ENCODE peak calls at places on chromosomes 3 and 15, in nine cellular contexts. E is fibroblast of pulmonary artery; N is COLO829; W is activated CD4-positive, alpha-beta T cell treated with anti-CD3 and anti-CD28 coated beads, Interleukin-2, amount 50 U/mL, for 48 hours; F is left cardiac atrium; Y is AG08395; O is astrocyte of the spinal cord; Q is activated naive CD4-positive, alpha-beta T cell treated with anti-CD3 and anti-CD28 coated beads, Interleukin-2, amount 10 ng/mL, durations not matched to agents 7 days and 5 days; J is posterior vena cava. V is an unnamed sample.

GRCh38 chr3:44001072-44001471 is 240.6 kb upstream of the TOPAZ1 start:
- DNase-seq in E (no peak), N (no peak), W (no peak), F (no peak), Y (peak), O (peak), Q (no peak), J (no peak), V (peak)

GRCh38 chr3:128490650-128491070 is 2.3 kb downstream of the GATA2 start:
- DNase-seq in E (no peak), N (no peak), W (no peak), F (no peak), Y (no peak), O (no peak), Q (no peak), J (no peak), V (no peak)

GRCh38 chr3:53682807-53683206 is 163.4 kb downstream of the CHDH start:
- DNase-seq in E (no peak), N (no peak), W (no peak), F (no peak), Y (no peak), O (no peak), Q (no peak), J (no peak), V (no peak)

GRCh38 chr15:66653398-66653797 is 48.6 kb upstream of the SMAD6 start:
- DNase-seq in E (no peak), N (no peak), W (no peak), F (no peak), Y (no peak), O (no peak), Q (no peak), J (no peak), V (no peak)

GRCh38 chr3:17412950-17413530 is 329.4 kb downstream of the TBC1D5 start:
- DNase-seq in E (peak), N (peak), W (no peak), F (no peak), Y (peak), O (peak), Q (peak), J (no peak), V (peak)

GRCh38 chr15:88274534-88275460 is 18.3 kb upstream of the NTRK3 start:
- DNase-seq in E (peak), N (peak), W (peak), F (peak), Y (peak), O (peak), Q (peak), J (peak), V (peak)

GRCh38 chr15:73210630-73211029 is 158.1 kb downstream of the HCN4 start:
- DNase-seq in E (no peak), N (no peak), W (no peak), F (no peak), Y (no peak), O (no peak), Q (no peak), J (no peak), V (no peak)

GRCh38 chr3:124886168-124887051 is 755 bp downstream of the ITGB5 start:
- DNase-seq in E (peak), N (no peak), W (peak), F (peak), Y (peak), O (peak), Q (peak), J (peak), V (peak)

GRCh38 chr15:29638781-29639180 is 183.5 kb downstream of the TJP1 start:
- DNase-seq in E (no peak), N (peak), W (no peak), F (no peak), Y (no peak), O (peak), Q (no peak), J (no peak), V (no peak)

GRCh38 chr15:67023517-67024321 is 41.7 kb upstream of the SMAD3 start:
- DNase-seq in E (no peak), N (no peak), W (no peak), F (no peak), Y (no peak), O (no peak), Q (no peak), J (no peak), V (no peak)

GRCh38 chr3:159001711-159002110 is 199.9 kb downstream of the MFSD1 start:
- DNase-seq in E (no peak), N (no peak), W (no peak), F (no peak), Y (no peak), O (no peak), Q (no peak), J (no peak), V (no peak)

GRCh38 chr3:133401374-133402135 is 1.7 kb downstream of the BFSP2 start:
- DNase-seq in E (peak), N (no peak), W (no peak), F (no peak), Y (no peak), O (peak), Q (no peak), J (no peak), V (no peak)

GRCh38 chr15:31930967-31931366 is 99.3 kb upstream of the CHRNA7 start:
- DNase-seq in E (no peak), N (no peak), W (peak), F (no peak), Y (no peak), O (no peak), Q (no peak), J (no peak), V (no peak)

GRCh38 chr15:66701422-66702034 is 508 bp upstream of the SMAD6 start:
- DNase-seq in E (no peak), N (no peak), W (peak), F (peak), Y (peak), O (peak), Q (peak), J (peak), V (peak)

GRCh38 chr3:151290673-151291072 is 12.3 kb upstream of the P2RY14 start:
- DNase-seq in E (peak), N (peak), W (no peak), F (no peak), Y (peak), O (peak), Q (no peak), J (no peak), V (peak)

GRCh38 chr3:86029590-86029989 is 961.4 kb downstream of the VGLL3 start:
- DNase-seq in E (no peak), N (no peak), W (no peak), F (no peak), Y (no peak), O (peak), Q (no peak), J (no peak), V (no peak)

GRCh38 chr3:193563999-193564398 is 9.3 kb upstream of the ATP13A4 start:
- DNase-seq in E (no peak), N (no peak), W (no peak), F (no peak), Y (no peak), O (no peak), Q (no peak), J (no peak), V (no peak)

GRCh38 chr15:39851505-39852082 is 68.5 kb downstream of the GPR176 start:
- DNase-seq in E (peak), N (no peak), W (no peak), F (no peak), Y (no peak), O (peak), Q (no peak), J (no peak), V (no peak)

GRCh38 chr15:64905119-64905831 is 6.4 kb upstream of the ANKDD1A start:
- DNase-seq in E (peak), N (no peak), W (peak), F (peak), Y (peak), O (peak), Q (peak), J (peak), V (peak)

GRCh38 chr3:184261270-184262165 is at the start of gene CAMK2N2:
- DNase-seq in E (peak), N (peak), W (peak), F (peak), Y (peak), O (peak), Q (peak), J (peak), V (peak)

V was measured in hepatic stellate cell.